ENCODE peak calls at places on chromosomes 11 and 22, in eight cellular contexts. A is stimulated activated CD4-positive, alpha-beta T cell treated with anti-CD3 and anti-CD28 coated beads, TNF-alpha, amount 100 ng/mL, for 4 hours; H is fibroblast of lung; M is cerebellum; Y is AG04450; X is neural crest cell; R is nucleus accumbens; D is left cardiac atrium. N is an unnamed sample.

GRCh38 chr22:50567721-50568252 is 5.1 kb upstream of the SYCE3 start:
- DNase-seq in D (no peak), X (no peak), R (no peak), Y (no peak), H (no peak), M (no peak), A (no peak), N (no peak)

GRCh38 chr22:42317691-42318547 is 47.5 kb upstream of the TCF20 start:
- DNase-seq in D (no peak), M (peak; percentile 36), X (no peak), H (no peak), R (peak; percentile 51), Y (no peak), A (no peak), N (no peak)

GRCh38 chr11:122981388-122982264 is at the start of gene BSX:
- DNase-seq in M (no peak), H (peak; percentile 47), A (no peak), Y (no peak), D (peak; percentile 63), R (no peak), X (peak; percentile 73), N (peak; percentile 54)

GRCh38 chr11:103877221-103877620 is 159.2 kb upstream of the DDI1 start:
- DNase-seq in Y (no peak), H (peak; percentile 14), D (no peak), M (no peak), A (no peak), R (no peak), X (no peak), N (peak; percentile 30)

GRCh38 chr11:94820480-94820879 is 52.3 kb downstream of the AMOTL1 start:
- DNase-seq in H (no peak), Y (no peak), D (no peak), M (no peak), A (no peak), X (no peak), R (no peak), N (no peak)

GRCh38 chr11:32792111-32792947 is 2.1 kb downstream of the CCDC73 start:
- DNase-seq in M (no peak), D (no peak), R (no peak), A (no peak), X (no peak), Y (no peak), H (no peak), N (no peak)

GRCh38 chr11:47216141-47216798 is 1.5 kb downstream of the DDB2 start:
- DNase-seq in A (peak; percentile 46), Y (no peak), X (no peak), H (peak; percentile 92), D (peak; percentile 70), R (no peak), M (peak; percentile 38), N (no peak)

GRCh38 chr11:65646288-65646734 is 8.4 kb downstream of the SIPA1 start:
- DNase-seq in D (no peak), X (no peak), Y (no peak), A (no peak), R (no peak), H (no peak), M (no peak), N (no peak)

GRCh38 chr11:44654057-44654456 is 72.7 kb upstream of the TSPAN18 start:
- DNase-seq in D (no peak), A (no peak), H (no peak), R (no peak), X (no peak), M (no peak), Y (no peak), N (no peak)

GRCh38 chr11:125382211-125382807 is 113.8 kb downstream of the FEZ1 start:
- DNase-seq in D (no peak), R (no peak), Y (no peak), H (no peak), X (no peak), A (no peak), M (no peak), N (no peak)

GRCh38 chr11:105022527-105022926 is 441 bp downstream of the CASP5 start:
- DNase-seq in D (no peak), H (no peak), A (no peak), M (no peak), X (no peak), Y (no peak), R (no peak), N (no peak)

GRCh38 chr11:62865641-62866040 is 15.1 kb upstream of the SLC3A2 start:
- DNase-seq in H (no peak), Y (no peak), X (no peak), A (no peak), D (no peak), M (no peak), R (no peak), N (no peak)

GRCh38 chr11:112770017-112770416 is 191.2 kb upstream of the NCAM1 start:
- DNase-seq in R (no peak), M (no peak), D (no peak), A (no peak), Y (no peak), H (no peak), X (no peak), N (peak; percentile 48)

GRCh38 chr11:47177229-47177845 is 658 bp upstream of the ARFGAP2 start:
- DNase-seq in D (peak; percentile 62), M (peak; percentile 79), R (peak; percentile 90), H (peak; percentile 73), X (no peak), Y (peak; percentile 45), A (peak; percentile 51), N (peak; percentile 86)

GRCh38 chr11:108838804-108839128 is 173.9 kb downstream of the DDX10 start:
- DNase-seq in Y (no peak), H (no peak), X (no peak), M (no peak), R (no peak), D (no peak), A (no peak), N (no peak)

GRCh38 chr11:2745511-2745910 is 45.7 kb upstream of the KCNQ1OT1 start:
- DNase-seq in Y (no peak), D (peak; percentile 12), R (no peak), H (no peak), A (no peak), X (no peak), M (no peak), N (no peak)

GRCh38 chr22:45083659-45084305 is 74.0 kb upstream of the PHF21B start:
- DNase-seq in H (peak; percentile 86), X (no peak), M (no peak), Y (no peak), R (peak; percentile 33), D (no peak), A (no peak), N (no peak)

GRCh38 chr11:29996016-29996415 is 20.8 kb downstream of the KCNA4 start:
- DNase-seq in Y (no peak), A (no peak), X (no peak), R (no peak), D (no peak), M (no peak), H (no peak), N (no peak)

GRCh38 chr11:108616549-108616948 is 23.0 kb upstream of the EXPH5 start:
- DNase-seq in A (no peak), R (no peak), M (no peak), Y (no peak), X (no peak), D (no peak), H (peak; percentile 97), N (no peak)

GRCh38 chr11:3095712-3096361 is 38.6 kb upstream of the CARS1 start:
- DNase-seq in X (no peak), Y (peak; percentile 51), H (peak; percentile 81), A (no peak), M (no peak), D (peak; percentile 56), R (no peak), N (no peak)

GRCh38 chr11:129576652-129577051 is 201.0 kb downstream of the BARX2 start:
- DNase-seq in M (no peak), D (no peak), A (no peak), H (no peak), Y (no peak), R (no peak), X (no peak), N (no peak)

GRCh38 chr11:43419460-43419859 is 60.7 kb downstream of the TTC17 start:
- DNase-seq in M (peak; percentile 16), D (no peak), R (no peak), A (no peak), H (peak; percentile 14), X (peak; percentile 23), Y (no peak), N (peak; percentile 46)

GRCh38 chr11:15055620-15056356 is 17.6 kb upstream of the CALCB start:
- DNase-seq in A (no peak), H (no peak), M (no peak), X (no peak), Y (no peak), D (no peak), R (no peak), N (no peak)

GRCh38 chr11:12993626-12994025 is 15.5 kb upstream of the RASSF10 start:
- DNase-seq in A (no peak), H (no peak), Y (no peak), R (no peak), X (no peak), D (no peak), M (no peak), N (no peak)

GRCh38 chr11:64239662-64240466 is 1.0 kb upstream of the FKBP2 start:
- DNase-seq in Y (no peak), A (no peak), R (no peak), M (no peak), D (no peak), H (no peak), X (no peak), N (no peak)

GRCh38 chr11:34343153-34343552 is 14.7 kb downstream of the ABTB2 start:
- DNase-seq in Y (no peak), D (no peak), A (no peak), X (no peak), H (peak; percentile 96), M (no peak), R (no peak), N (no peak)

GRCh38 chr11:120257346-120257745 is 17.4 kb downstream of the POU2F3 start:
- DNase-seq in Y (no peak), R (no peak), X (no peak), M (no peak), H (no peak), A (no peak), D (no peak), N (no peak)

GRCh38 chr11:18697581-18697980 is 998 bp upstream of the TMEM86A start:
- DNase-seq in H (no peak), D (no peak), M (no peak), X (no peak), R (no peak), Y (no peak), A (no peak), N (no peak)

N was measured in midbrain.